ENCODE peak calls at places on chromosomes 4 and X, in ten cellular contexts. One of them, this sample, is unnamed.

GRCh38 chr4:126784966-126785580 is 847.7 kb upstream of the INTU start:
- DNase-seq in stimulated activated CD4-positive, alpha-beta T cell treated with anti-CD3 and anti-CD28 coated beads, Interleukin-1b, Interleukin-23, amount 100 ng/mL, for 24 hours: no peak
- DNase-seq in HEK293T: no peak
- DNase-seq in HS-5: no peak
- DNase-seq in ACHN: no peak
- DNase-seq in COR-L47: no peak
- DNase-seq in occipital lobe: no peak
- DNase-seq in heart left ventricle: no peak
- DNase-seq in left kidney: no peak
- DNase-seq in T-cell: no peak
- DNase-seq in this sample: no peak

GRCh38 chr4:158778065-158778711 is 9.4 kb downstream of the FNIP2 start:
- DNase-seq in stimulated activated CD4-positive, alpha-beta T cell treated with anti-CD3 and anti-CD28 coated beads, Interleukin-1b, Interleukin-23, amount 100 ng/mL, for 24 hours: no peak
- DNase-seq in HEK293T: no peak
- DNase-seq in HS-5: no peak
- DNase-seq in ACHN: no peak
- DNase-seq in COR-L47: no peak
- DNase-seq in occipital lobe: no peak
- DNase-seq in heart left ventricle: no peak
- DNase-seq in left kidney: no peak
- DNase-seq in T-cell: no peak
- DNase-seq in this sample: no peak

GRCh38 chr4:147136783-147137182 is 191.1 kb upstream of the TTC29 start:
- DNase-seq in stimulated activated CD4-positive, alpha-beta T cell treated with anti-CD3 and anti-CD28 coated beads, Interleukin-1b, Interleukin-23, amount 100 ng/mL, for 24 hours: no peak
- DNase-seq in HEK293T: no peak
- DNase-seq in HS-5: no peak
- DNase-seq in ACHN: no peak
- DNase-seq in COR-L47: no peak
- DNase-seq in occipital lobe: no peak
- DNase-seq in heart left ventricle: no peak
- DNase-seq in left kidney: no peak
- DNase-seq in T-cell: no peak
- DNase-seq in this sample: no peak

GRCh38 chr4:98602270-98602669 is 56.1 kb downstream of the TSPAN5 start:
- DNase-seq in stimulated activated CD4-positive, alpha-beta T cell treated with anti-CD3 and anti-CD28 coated beads, Interleukin-1b, Interleukin-23, amount 100 ng/mL, for 24 hours: no peak
- DNase-seq in HEK293T: no peak
- DNase-seq in HS-5: no peak
- DNase-seq in ACHN: no peak
- DNase-seq in COR-L47: no peak
- DNase-seq in occipital lobe: no peak
- DNase-seq in heart left ventricle: no peak
- DNase-seq in left kidney: no peak
- DNase-seq in T-cell: no peak
- DNase-seq in this sample: no peak

GRCh38 chr4:56099378-56099786 is 150.6 kb downstream of the CEP135 start:
- DNase-seq in stimulated activated CD4-positive, alpha-beta T cell treated with anti-CD3 and anti-CD28 coated beads, Interleukin-1b, Interleukin-23, amount 100 ng/mL, for 24 hours: no peak
- DNase-seq in HEK293T: no peak
- DNase-seq in HS-5: no peak
- DNase-seq in ACHN: no peak
- DNase-seq in COR-L47: no peak
- DNase-seq in occipital lobe: peak
- DNase-seq in heart left ventricle: no peak
- DNase-seq in left kidney: no peak
- DNase-seq in T-cell: no peak
- DNase-seq in this sample: no peak

GRCh38 chrX:88603237-88603636 is 143.8 kb upstream of the CPXCR1 start:
- DNase-seq in stimulated activated CD4-positive, alpha-beta T cell treated with anti-CD3 and anti-CD28 coated beads, Interleukin-1b, Interleukin-23, amount 100 ng/mL, for 24 hours: no peak
- DNase-seq in HEK293T: no peak
- DNase-seq in HS-5: no peak
- DNase-seq in ACHN: no peak
- DNase-seq in COR-L47: no peak
- DNase-seq in occipital lobe: no peak
- DNase-seq in heart left ventricle: no peak
- DNase-seq in left kidney: no peak
- DNase-seq in T-cell: no peak
- DNase-seq in this sample: no peak

GRCh38 chr4:168540086-168540864 is 43.4 kb downstream of the PALLD start:
- DNase-seq in stimulated activated CD4-positive, alpha-beta T cell treated with anti-CD3 and anti-CD28 coated beads, Interleukin-1b, Interleukin-23, amount 100 ng/mL, for 24 hours: no peak
- DNase-seq in HEK293T: no peak
- DNase-seq in HS-5: no peak
- DNase-seq in ACHN: no peak
- DNase-seq in COR-L47: no peak
- DNase-seq in occipital lobe: no peak
- DNase-seq in heart left ventricle: no peak
- DNase-seq in left kidney: peak
- DNase-seq in T-cell: no peak
- DNase-seq in this sample: no peak

GRCh38 chr4:136103616-136104015 is 1428.7 kb downstream of the PCDH18 start:
- DNase-seq in stimulated activated CD4-positive, alpha-beta T cell treated with anti-CD3 and anti-CD28 coated beads, Interleukin-1b, Interleukin-23, amount 100 ng/mL, for 24 hours: no peak
- DNase-seq in HEK293T: no peak
- DNase-seq in HS-5: no peak
- DNase-seq in ACHN: no peak
- DNase-seq in COR-L47: no peak
- DNase-seq in occipital lobe: no peak
- DNase-seq in heart left ventricle: no peak
- DNase-seq in left kidney: no peak
- DNase-seq in T-cell: no peak
- DNase-seq in this sample: no peak

GRCh38 chrX:149470960-149471359 is 34.1 kb downstream of the IDS start:
- DNase-seq in stimulated activated CD4-positive, alpha-beta T cell treated with anti-CD3 and anti-CD28 coated beads, Interleukin-1b, Interleukin-23, amount 100 ng/mL, for 24 hours: peak
- DNase-seq in HEK293T: peak
- DNase-seq in HS-5: no peak
- DNase-seq in ACHN: peak
- DNase-seq in COR-L47: peak
- DNase-seq in occipital lobe: peak
- DNase-seq in heart left ventricle: peak
- DNase-seq in left kidney: peak
- DNase-seq in T-cell: peak
- DNase-seq in this sample: peak

GRCh38 chr4:105715692-105716278 is 7.2 kb downstream of the GSTCD start:
- DNase-seq in stimulated activated CD4-positive, alpha-beta T cell treated with anti-CD3 and anti-CD28 coated beads, Interleukin-1b, Interleukin-23, amount 100 ng/mL, for 24 hours: no peak
- DNase-seq in HEK293T: peak
- DNase-seq in HS-5: no peak
- DNase-seq in ACHN: peak
- DNase-seq in COR-L47: peak
- DNase-seq in occipital lobe: no peak
- DNase-seq in heart left ventricle: no peak
- DNase-seq in left kidney: peak
- DNase-seq in T-cell: no peak
- DNase-seq in this sample: no peak

GRCh38 chrX:31658360-31658759 is 586.5 kb upstream of the FTHL17 start:
- DNase-seq in stimulated activated CD4-positive, alpha-beta T cell treated with anti-CD3 and anti-CD28 coated beads, Interleukin-1b, Interleukin-23, amount 100 ng/mL, for 24 hours: no peak
- DNase-seq in HEK293T: peak
- DNase-seq in HS-5: no peak
- DNase-seq in ACHN: peak
- DNase-seq in COR-L47: no peak
- DNase-seq in occipital lobe: no peak
- DNase-seq in heart left ventricle: no peak
- DNase-seq in left kidney: peak
- DNase-seq in T-cell: no peak
- DNase-seq in this sample: no peak

GRCh38 chr4:86031927-86032326 is 327.9 kb downstream of the MAPK10 start:
- DNase-seq in stimulated activated CD4-positive, alpha-beta T cell treated with anti-CD3 and anti-CD28 coated beads, Interleukin-1b, Interleukin-23, amount 100 ng/mL, for 24 hours: no peak
- DNase-seq in HEK293T: no peak
- DNase-seq in HS-5: no peak
- DNase-seq in ACHN: no peak
- DNase-seq in COR-L47: no peak
- DNase-seq in occipital lobe: no peak
- DNase-seq in heart left ventricle: no peak
- DNase-seq in left kidney: no peak
- DNase-seq in T-cell: no peak
- DNase-seq in this sample: no peak

GRCh38 chrX:43892471-43892870 is 10.2 kb upstream of the MAOB start:
- DNase-seq in stimulated activated CD4-positive, alpha-beta T cell treated with anti-CD3 and anti-CD28 coated beads, Interleukin-1b, Interleukin-23, amount 100 ng/mL, for 24 hours: no peak
- DNase-seq in HEK293T: no peak
- DNase-seq in HS-5: no peak
- DNase-seq in ACHN: no peak
- DNase-seq in COR-L47: no peak
- DNase-seq in occipital lobe: no peak
- DNase-seq in heart left ventricle: no peak
- DNase-seq in left kidney: no peak
- DNase-seq in T-cell: no peak
- DNase-seq in this sample: no peak

GRCh38 chrX:16239211-16239610 is 71.9 kb downstream of the MAGEB17 start:
- DNase-seq in stimulated activated CD4-positive, alpha-beta T cell treated with anti-CD3 and anti-CD28 coated beads, Interleukin-1b, Interleukin-23, amount 100 ng/mL, for 24 hours: no peak
- DNase-seq in HEK293T: no peak
- DNase-seq in HS-5: peak
- DNase-seq in ACHN: peak
- DNase-seq in COR-L47: no peak
- DNase-seq in occipital lobe: no peak
- DNase-seq in heart left ventricle: no peak
- DNase-seq in left kidney: no peak
- DNase-seq in T-cell: no peak
- DNase-seq in this sample: no peak

GRCh38 chr4:73450398-73451004 is 14.5 kb downstream of the AFP start:
- DNase-seq in stimulated activated CD4-positive, alpha-beta T cell treated with anti-CD3 and anti-CD28 coated beads, Interleukin-1b, Interleukin-23, amount 100 ng/mL, for 24 hours: no peak
- DNase-seq in HEK293T: no peak
- DNase-seq in HS-5: peak
- DNase-seq in ACHN: no peak
- DNase-seq in COR-L47: peak
- DNase-seq in occipital lobe: no peak
- DNase-seq in heart left ventricle: peak
- DNase-seq in left kidney: peak
- DNase-seq in T-cell: no peak
- DNase-seq in this sample: peak

GRCh38 chrX:24498975-24499374 is 33.9 kb downstream of the PDK3 start:
- DNase-seq in stimulated activated CD4-positive, alpha-beta T cell treated with anti-CD3 and anti-CD28 coated beads, Interleukin-1b, Interleukin-23, amount 100 ng/mL, for 24 hours: no peak
- DNase-seq in HEK293T: no peak
- DNase-seq in HS-5: no peak
- DNase-seq in ACHN: peak
- DNase-seq in COR-L47: no peak
- DNase-seq in occipital lobe: no peak
- DNase-seq in heart left ventricle: no peak
- DNase-seq in left kidney: peak
- DNase-seq in T-cell: no peak
- DNase-seq in this sample: no peak

GRCh38 chr4:83266689-83267088 is 17.9 kb downstream of the COQ2 start:
- DNase-seq in stimulated activated CD4-positive, alpha-beta T cell treated with anti-CD3 and anti-CD28 coated beads, Interleukin-1b, Interleukin-23, amount 100 ng/mL, for 24 hours: no peak
- DNase-seq in HEK293T: no peak
- DNase-seq in HS-5: no peak
- DNase-seq in ACHN: no peak
- DNase-seq in COR-L47: no peak
- DNase-seq in occipital lobe: no peak
- DNase-seq in heart left ventricle: no peak
- DNase-seq in left kidney: no peak
- DNase-seq in T-cell: no peak
- DNase-seq in this sample: no peak

GRCh38 chr4:21888195-21888976 is 60.2 kb downstream of the KCNIP4 start:
- DNase-seq in stimulated activated CD4-positive, alpha-beta T cell treated with anti-CD3 and anti-CD28 coated beads, Interleukin-1b, Interleukin-23, amount 100 ng/mL, for 24 hours: no peak
- DNase-seq in HEK293T: no peak
- DNase-seq in HS-5: peak
- DNase-seq in ACHN: peak
- DNase-seq in COR-L47: no peak
- DNase-seq in occipital lobe: no peak
- DNase-seq in heart left ventricle: no peak
- DNase-seq in left kidney: no peak
- DNase-seq in T-cell: no peak
- DNase-seq in this sample: no peak

GRCh38 chr4:74218201-74218600 is 60.3 kb downstream of the MTHFD2L start:
- DNase-seq in stimulated activated CD4-positive, alpha-beta T cell treated with anti-CD3 and anti-CD28 coated beads, Interleukin-1b, Interleukin-23, amount 100 ng/mL, for 24 hours: no peak
- DNase-seq in HEK293T: no peak
- DNase-seq in HS-5: no peak
- DNase-seq in ACHN: no peak
- DNase-seq in COR-L47: no peak
- DNase-seq in occipital lobe: no peak
- DNase-seq in heart left ventricle: no peak
- DNase-seq in left kidney: no peak
- DNase-seq in T-cell: no peak
- DNase-seq in this sample: no peak

GRCh38 chr4:168891086-168891485 is 119.0 kb downstream of the CBR4 start:
- DNase-seq in stimulated activated CD4-positive, alpha-beta T cell treated with anti-CD3 and anti-CD28 coated beads, Interleukin-1b, Interleukin-23, amount 100 ng/mL, for 24 hours: no peak
- DNase-seq in HEK293T: no peak
- DNase-seq in HS-5: no peak
- DNase-seq in ACHN: no peak
- DNase-seq in COR-L47: no peak
- DNase-seq in occipital lobe: no peak
- DNase-seq in heart left ventricle: no peak
- DNase-seq in left kidney: no peak
- DNase-seq in T-cell: no peak
- DNase-seq in this sample: no peak